ENCODE peak calls at places on chromosomes 1 and 21, in ten cellular contexts. K is activated CD4-positive, CD25-positive, alpha-beta regulatory T cell; G is NCI-H2081; U is activated CD4-positive, alpha-beta T cell treated with anti-CD3 and anti-CD28 coated beads, Interleukin-2, amount 10 ng/mL, durations not matched to agents 7 days and 5 days; M is left cardiac atrium; W is iris pigment epithelial cell; E is tibial artery; D is epithelial cell of proximal tubule; B is hippocampal formation; S is stimulated activated CD4-positive, alpha-beta T cell treated with anti-CD3 and anti-CD28 coated beads, Interleukin-1b, Interleukin-23, amount 100 ng/mL, for 1 hour. Q is an unnamed sample.
A peak's percentile ranks its signal among the peaks of the same experiment; 100 is the strongest.

GRCh38 chr1:110155878-110156522 is 5.7 kb downstream of the SLC6A17 start:
- DNase-seq in W (peak; percentile 51), S (no peak), G (no peak), D (no peak), E (peak; percentile 65), U (peak; percentile 60), M (peak; percentile 70), B (no peak), K (no peak), Q (no peak)

GRCh38 chr1:233441981-233442380 is 114.5 kb downstream of the MAP3K21 start:
- DNase-seq in E (no peak), G (no peak), K (no peak), W (no peak), D (no peak), U (no peak), B (no peak), S (no peak), M (no peak), Q (no peak)

GRCh38 chr21:36076878-36077658 is 7.2 kb downstream of the CBR1 start:
- DNase-seq in U (no peak), S (no peak), K (no peak), B (no peak), M (no peak), W (no peak), G (no peak), E (no peak), D (no peak), Q (no peak)

GRCh38 chr1:151985270-151985669 is 8.4 kb downstream of the S100A10 start:
- DNase-seq in W (no peak), K (no peak), S (no peak), G (no peak), E (no peak), U (no peak), B (no peak), M (no peak), D (no peak), Q (no peak)

GRCh38 chr1:195568389-195568788 is 1039.9 kb downstream of the KCNT2 start:
- DNase-seq in E (no peak), M (no peak), D (no peak), G (no peak), S (no peak), K (no peak), U (no peak), W (peak; percentile 8), B (no peak), Q (no peak)

GRCh38 chr1:229230136-229230892 is 40.6 kb upstream of the RAB4A start:
- DNase-seq in B (peak; percentile 44), D (no peak), E (no peak), M (peak; percentile 33), K (no peak), W (no peak), U (no peak), G (no peak), S (no peak), Q (no peak)

GRCh38 chr1:77024500-77024899 is 157.2 kb downstream of the ST6GALNAC5 start:
- DNase-seq in B (no peak), W (no peak), U (no peak), S (no peak), K (no peak), M (no peak), E (no peak), G (no peak), D (no peak), Q (no peak)

GRCh38 chr21:36235058-36235582 is 78.5 kb downstream of the DOP1B start:
- DNase-seq in U (no peak), W (peak; percentile 9), M (no peak), S (no peak), K (no peak), E (no peak), G (no peak), D (no peak), B (no peak), Q (no peak)

GRCh38 chr1:193730017-193730416 is 543.6 kb upstream of the B3GALT2 start:
- DNase-seq in B (no peak), E (no peak), W (peak; percentile 90), M (peak; percentile 19), G (no peak), U (no peak), K (no peak), S (no peak), D (no peak), Q (no peak)

GRCh38 chr1:93093332-93094006 is 14.4 kb downstream of the MTF2 start:
- DNase-seq in B (no peak), D (no peak), K (no peak), G (no peak), U (no peak), E (no peak), W (no peak), M (no peak), S (no peak), Q (no peak)

GRCh38 chr1:95040032-95040525 is 32.7 kb downstream of the ALG14 start:
- DNase-seq in K (no peak), W (no peak), M (no peak), E (no peak), S (no peak), D (no peak), U (no peak), G (no peak), B (no peak), Q (no peak)

Q was measured in kidney epithelial cell.